ENCODE peak calls at places on chromosomes 1 and 21, in nine cellular contexts. X, E, H, F, Y, J, M, D and L are unnamed samples.

GRCh38 chr1:110070282-110070967 is at the start of gene ALX3:
- DNase-seq in H (no peak), D (no peak), Y (no peak), X (no peak), E (no peak), F (no peak), M (no peak), J (no peak), L (no peak)

GRCh38 chr21:40054403-40054802 is 187.2 kb downstream of the PCP4 start:
- DNase-seq in M (no peak), J (no peak), Y (no peak), F (peak; percentile 78), X (no peak), D (no peak), E (no peak), H (no peak), L (no peak)

GRCh38 chr1:27555700-27556424 is 48.1 kb downstream of the AHDC1 start:
- DNase-seq in M (no peak), H (no peak), Y (no peak), X (no peak), J (peak; percentile 75), F (no peak), D (no peak), E (peak; percentile 69), L (peak; percentile 62)

GRCh38 chr1:32724678-32725594 is 22.4 kb upstream of the SYNC start:
- DNase-seq in X (no peak), J (peak; percentile 46), Y (peak; percentile 96), M (no peak), E (no peak), H (no peak), D (no peak), F (no peak), L (peak; percentile 82)

GRCh38 chr1:56758135-56758534 is 61.1 kb downstream of the FYB2 start:
- DNase-seq in F (peak; percentile 14), D (no peak), X (no peak), E (no peak), Y (no peak), H (no peak), M (no peak), J (peak; percentile 19), L (peak; percentile 64)

GRCh38 chr1:153951801-153952200 is 5.3 kb upstream of the DENND4B start:
- DNase-seq in Y (no peak), D (no peak), E (no peak), X (no peak), J (no peak), F (no peak), M (no peak), H (no peak), L (no peak)

GRCh38 chr1:54818461-54819194 is 17.5 kb upstream of the TTC22 start:
- DNase-seq in F (no peak), D (no peak), M (no peak), J (no peak), E (no peak), Y (peak; percentile 14), X (no peak), H (no peak), L (no peak)

GRCh38 chr1:15177710-15178166 is 24.2 kb downstream of the TMEM51 start:
- DNase-seq in H (no peak), M (no peak), Y (no peak), J (no peak), E (no peak), F (no peak), X (no peak), D (no peak), L (no peak)

GRCh38 chr1:1283821-1284220 is 3.6 kb downstream of the SCNN1D start:
- DNase-seq in H (no peak), D (no peak), E (peak; percentile 89), X (no peak), J (no peak), M (no peak), F (no peak), Y (no peak), L (no peak)

GRCh38 chr1:176051902-176052518 is 155.1 kb downstream of the COP1 start:
- DNase-seq in J (no peak), H (no peak), F (no peak), M (no peak), X (no peak), Y (no peak), D (no peak), E (no peak), L (no peak)